ENCODE peak calls at places on chromosomes 5 and 9, in five cellular contexts. One of them, this sample, is unnamed.
A peak's percentile ranks its signal among the peaks of the same experiment; 100 is the strongest.

GRCh38 chr9:79684059-79684458 is 112.3 kb downstream of the TLE4 start:
- DNase-seq in neural progenitor cell: no peak
- DNase-seq in IMR-90: no peak
- DNase-seq in mammary epithelial cell: no peak
- DNase-seq in A549: no peak
- DNase-seq in this sample: no peak

GRCh38 chr9:114061830-114062474 is 16.1 kb downstream of the AMBP start:
- DNase-seq in neural progenitor cell: no peak
- DNase-seq in IMR-90: no peak
- DNase-seq in mammary epithelial cell: no peak
- DNase-seq in A549: no peak
- DNase-seq in this sample: no peak

GRCh38 chr5:170357853-170358497 is 31.2 kb downstream of the KCNMB1 start:
- DNase-seq in neural progenitor cell: no peak
- DNase-seq in IMR-90: no peak
- DNase-seq in mammary epithelial cell: no peak
- DNase-seq in A549: no peak
- DNase-seq in this sample: no peak

GRCh38 chr5:91225848-91226686 is 157.1 kb downstream of the ARRDC3 start:
- DNase-seq in neural progenitor cell: peak; percentile 61
- DNase-seq in IMR-90: no peak
- DNase-seq in mammary epithelial cell: peak; percentile 46
- DNase-seq in A549: no peak
- DNase-seq in this sample: peak; percentile 15

GRCh38 chr9:108622467-108622866 is 233.3 kb downstream of the ACTL7B start:
- DNase-seq in neural progenitor cell: no peak
- DNase-seq in IMR-90: peak; percentile 11
- DNase-seq in mammary epithelial cell: peak; percentile 60
- DNase-seq in A549: no peak
- DNase-seq in this sample: peak; percentile 89

GRCh38 chr5:90510438-90510837 is 18.9 kb downstream of the LYSMD3 start:
- DNase-seq in neural progenitor cell: no peak
- DNase-seq in IMR-90: no peak
- DNase-seq in mammary epithelial cell: no peak
- DNase-seq in A549: no peak
- DNase-seq in this sample: no peak

GRCh38 chr5:114789773-114790402 is 379.8 kb downstream of the TRIM36 start:
- DNase-seq in neural progenitor cell: peak; percentile 72
- DNase-seq in IMR-90: no peak
- DNase-seq in mammary epithelial cell: peak; percentile 9
- DNase-seq in A549: peak; percentile 5
- DNase-seq in this sample: no peak

GRCh38 chr5:84379749-84380148 is 4.9 kb downstream of the EDIL3 start:
- DNase-seq in neural progenitor cell: no peak
- DNase-seq in IMR-90: peak; percentile 56
- DNase-seq in mammary epithelial cell: no peak
- DNase-seq in A549: no peak
- DNase-seq in this sample: peak; percentile 50

GRCh38 chr5:159891371-159891770 is 24.9 kb upstream of the ADRA1B start:
- DNase-seq in neural progenitor cell: peak; percentile 39
- DNase-seq in IMR-90: no peak
- DNase-seq in mammary epithelial cell: no peak
- DNase-seq in A549: no peak
- DNase-seq in this sample: no peak

GRCh38 chr5:135385576-135385975 is 13.5 kb downstream of the MACROH2A1 start:
- DNase-seq in neural progenitor cell: no peak
- DNase-seq in IMR-90: no peak
- DNase-seq in mammary epithelial cell: no peak
- DNase-seq in A549: no peak
- DNase-seq in this sample: no peak

DNA sequence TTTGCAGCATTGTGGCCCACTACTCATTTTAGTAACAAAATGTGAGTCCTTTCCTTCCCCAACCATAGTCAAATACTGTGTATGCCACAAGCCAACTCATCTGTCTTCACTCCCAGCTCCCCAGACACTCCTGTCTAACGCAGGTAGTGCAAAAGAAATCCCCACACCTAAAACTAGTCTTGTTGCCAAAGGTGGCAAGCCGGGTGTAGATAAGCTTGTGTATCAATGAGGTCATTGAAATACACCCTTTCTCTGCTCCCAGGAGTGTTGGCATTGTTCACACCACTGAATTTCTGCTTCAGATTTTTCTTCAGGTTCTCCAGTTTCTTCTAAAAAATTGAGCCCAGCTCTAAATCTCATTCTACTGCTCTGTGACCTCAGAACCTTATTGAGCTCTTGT is 19.7 kb upstream of the RGS7BP start:
- DNase-seq in neural progenitor cell: no peak
- DNase-seq in IMR-90: no peak
- DNase-seq in mammary epithelial cell: no peak
- DNase-seq in A549: no peak
- DNase-seq in this sample: no peak
- H3K27ac ChIP-seq in neural progenitor cell: no peak overlapping the region
- H3K27ac ChIP-seq in IMR-90: no peak overlapping the region
- H3K27ac ChIP-seq in mammary epithelial cell: no peak overlapping the region
- H3K27ac ChIP-seq in A549: no peak overlapping the region
- H3K27ac ChIP-seq in this sample: no peak overlapping the region

GRCh38 chr5:68962632-68963484 is 131.0 kb upstream of the SLC30A5 start:
- DNase-seq in neural progenitor cell: peak; percentile 78
- DNase-seq in IMR-90: peak; percentile 52
- DNase-seq in mammary epithelial cell: peak; percentile 48
- DNase-seq in A549: peak; percentile 70
- DNase-seq in this sample: peak; percentile 66
- H3K27ac ChIP-seq in neural progenitor cell: no peak overlapping the region
- H3K27ac ChIP-seq in IMR-90: no peak overlapping the region
- H3K27ac ChIP-seq in mammary epithelial cell: no peak overlapping the region
- H3K27ac ChIP-seq in A549: peak overlapping the region; percentile 67
- H3K27ac ChIP-seq in this sample: no peak overlapping the region

GRCh38 chr5:28328691-28329090 is 1290.3 kb upstream of the CDH9 start:
- DNase-seq in neural progenitor cell: no peak
- DNase-seq in IMR-90: no peak
- DNase-seq in mammary epithelial cell: peak; percentile 5
- DNase-seq in A549: no peak
- DNase-seq in this sample: no peak

DNA sequence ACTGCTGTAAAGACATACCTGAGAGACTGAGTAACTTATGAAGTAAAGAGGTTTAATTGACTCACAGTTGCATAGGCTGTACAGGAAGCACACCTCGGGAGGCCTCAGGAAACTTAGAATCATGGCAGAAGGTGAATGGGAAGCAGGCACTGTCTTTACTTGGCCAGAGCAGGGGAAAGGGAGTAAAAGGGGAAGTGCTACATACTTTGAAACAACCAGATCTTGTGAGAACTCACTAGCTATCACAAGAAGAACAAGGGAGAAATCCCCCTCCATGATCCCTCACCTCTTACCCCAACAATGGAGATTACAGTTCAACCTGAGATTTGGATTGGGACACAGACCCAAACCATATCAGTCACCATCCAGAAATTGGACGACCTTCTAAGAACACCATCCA is 1285.8 kb upstream of the CDH9 start:
- DNase-seq in neural progenitor cell: no peak
- DNase-seq in IMR-90: no peak
- DNase-seq in mammary epithelial cell: no peak
- DNase-seq in A549: no peak
- DNase-seq in this sample: no peak
- H3K27ac ChIP-seq in neural progenitor cell: no peak overlapping the region
- H3K27ac ChIP-seq in IMR-90: no peak overlapping the region
- H3K27ac ChIP-seq in mammary epithelial cell: no peak overlapping the region
- H3K27ac ChIP-seq in A549: no peak overlapping the region
- H3K27ac ChIP-seq in this sample: no peak overlapping the region

GRCh38 chr9:75429531-75430454 is 341.5 kb downstream of the OSTF1 start:
- DNase-seq in neural progenitor cell: no peak
- DNase-seq in IMR-90: no peak
- DNase-seq in mammary epithelial cell: no peak
- DNase-seq in A549: no peak
- DNase-seq in this sample: no peak

GRCh38 chr9:75432386-75432785 is 344.1 kb downstream of the OSTF1 start:
- DNase-seq in neural progenitor cell: no peak
- DNase-seq in IMR-90: no peak
- DNase-seq in mammary epithelial cell: no peak
- DNase-seq in A549: no peak
- DNase-seq in this sample: no peak

GRCh38 chr9:75438716-75439115 is 350.4 kb downstream of the OSTF1 start:
- DNase-seq in neural progenitor cell: no peak
- DNase-seq in IMR-90: no peak
- DNase-seq in mammary epithelial cell: no peak
- DNase-seq in A549: no peak
- DNase-seq in this sample: no peak

GRCh38 chr9:75431388-75431787 is 343.1 kb downstream of the OSTF1 start:
- DNase-seq in neural progenitor cell: no peak
- DNase-seq in IMR-90: no peak
- DNase-seq in mammary epithelial cell: no peak
- DNase-seq in A549: no peak
- DNase-seq in this sample: no peak

DNA sequence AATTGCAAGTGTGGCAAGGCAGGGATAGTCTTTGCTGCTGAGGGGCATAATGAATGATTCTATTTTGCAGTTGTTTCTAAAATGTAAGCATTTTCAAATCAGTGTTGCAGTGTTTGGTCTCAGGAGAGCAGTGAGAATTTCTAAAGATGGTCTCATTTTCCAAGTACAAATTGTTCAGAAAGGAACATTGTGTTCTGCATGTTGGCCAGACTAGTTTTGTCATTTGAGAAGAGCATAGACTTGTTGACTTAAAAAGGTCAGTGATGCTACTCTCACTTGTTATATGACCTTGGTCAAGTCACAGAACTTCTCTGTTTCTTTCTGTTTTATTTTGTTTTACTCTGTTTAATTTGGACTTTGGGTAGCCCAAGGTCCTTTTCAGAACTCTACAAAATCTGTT is 344.6 kb downstream of the OSTF1 start:
- DNase-seq in neural progenitor cell: no peak
- DNase-seq in IMR-90: no peak
- DNase-seq in mammary epithelial cell: no peak
- DNase-seq in A549: no peak
- DNase-seq in this sample: no peak
- H3K27ac ChIP-seq in neural progenitor cell: no peak overlapping the region
- H3K27ac ChIP-seq in IMR-90: no peak overlapping the region
- H3K27ac ChIP-seq in mammary epithelial cell: no peak overlapping the region
- H3K27ac ChIP-seq in A549: no peak overlapping the region
- H3K27ac ChIP-seq in this sample: no peak overlapping the region

GRCh38 chr9:89312154-89312616 is 1.2 kb downstream of the CKS2 start:
- DNase-seq in neural progenitor cell: peak; percentile 47
- DNase-seq in IMR-90: no peak
- DNase-seq in mammary epithelial cell: peak; percentile 28
- DNase-seq in A549: no peak
- DNase-seq in this sample: no peak
- H3K27ac ChIP-seq in neural progenitor cell: peak overlapping the region; percentile 98
- H3K27ac ChIP-seq in IMR-90: peak overlapping the region; percentile 77
- H3K27ac ChIP-seq in mammary epithelial cell: peak overlapping the region; percentile 85
- H3K27ac ChIP-seq in A549: peak overlapping the region; percentile 97
- H3K27ac ChIP-seq in this sample: peak overlapping the region; percentile 94

DNA sequence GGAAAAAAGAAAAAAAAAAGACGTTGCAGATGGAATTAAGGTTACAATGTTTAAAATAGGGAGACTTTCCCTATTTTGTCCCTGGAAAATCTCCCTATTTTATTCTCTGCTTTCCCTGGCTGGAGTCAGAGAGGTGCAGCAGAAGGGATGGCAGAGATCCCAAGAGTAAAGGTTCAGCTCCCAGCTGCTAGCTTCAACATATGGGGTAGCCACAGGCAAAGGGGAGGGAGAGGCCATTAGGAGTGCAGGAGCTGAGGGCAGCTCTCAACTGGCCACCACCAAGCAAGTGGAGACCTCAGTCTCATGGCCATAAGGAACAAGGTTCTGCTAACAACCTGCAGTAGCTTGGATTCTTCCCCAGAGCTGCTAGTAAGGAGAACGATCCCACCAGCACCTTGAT is 367.0 kb upstream of the DAP start:
- DNase-seq in neural progenitor cell: no peak
- DNase-seq in IMR-90: no peak
- DNase-seq in mammary epithelial cell: no peak
- DNase-seq in A549: no peak
- DNase-seq in this sample: no peak
- H3K27ac ChIP-seq in neural progenitor cell: no peak overlapping the region
- H3K27ac ChIP-seq in IMR-90: no peak overlapping the region
- H3K27ac ChIP-seq in mammary epithelial cell: no peak overlapping the region
- H3K27ac ChIP-seq in A549: no peak overlapping the region
- H3K27ac ChIP-seq in this sample: no peak overlapping the region

GRCh38 chr9:93076792-93077128 is 18.3 kb downstream of the SUSD3 start:
- DNase-seq in neural progenitor cell: no peak
- DNase-seq in IMR-90: no peak
- DNase-seq in mammary epithelial cell: no peak
- DNase-seq in A549: no peak
- DNase-seq in this sample: no peak
- H3K27ac ChIP-seq in neural progenitor cell: no peak overlapping the region
- H3K27ac ChIP-seq in IMR-90: no peak overlapping the region
- H3K27ac ChIP-seq in mammary epithelial cell: no peak overlapping the region
- H3K27ac ChIP-seq in A549: no peak overlapping the region
- H3K27ac ChIP-seq in this sample: no peak overlapping the region

GRCh38 chr9:18796871-18797270 is 236.1 kb downstream of the SAXO1 start:
- DNase-seq in neural progenitor cell: no peak
- DNase-seq in IMR-90: no peak
- DNase-seq in mammary epithelial cell: no peak
- DNase-seq in A549: no peak
- DNase-seq in this sample: no peak
- H3K27ac ChIP-seq in neural progenitor cell: no peak overlapping the region
- H3K27ac ChIP-seq in IMR-90: no peak overlapping the region
- H3K27ac ChIP-seq in mammary epithelial cell: no peak overlapping the region
- H3K27ac ChIP-seq in A549: no peak overlapping the region
- H3K27ac ChIP-seq in this sample: no peak overlapping the region